ENCODE peak calls at places on chromosomes 1 and 21, in four cellular contexts. H is K562, N is WTC11, B is GM12878. F is an unnamed sample.

GRCh38 chr1:95072532-95073419 is at the start of gene ALG14:
- DNase-seq in H (peak; percentile 89), N (peak; percentile 86), B (peak; percentile 91), F (peak; percentile 86)

GRCh38 chr1:155124503-155125463 is 2.9 kb upstream of the EFNA1 start:
- DNase-seq in H (no peak), N (peak; percentile 43), B (no peak), F (no peak)

GRCh38 chr1:21878009-21878809 is 58.9 kb downstream of the HSPG2 start:
- DNase-seq in H (no peak), N (no peak), B (no peak), F (no peak)

GRCh38 chr1:183278736-183279591 is 92.9 kb downstream of the LAMC2 start:
- DNase-seq in H (no peak), N (no peak), B (no peak), F (no peak)

GRCh38 chr1:93779540-93780121 is 98.0 kb upstream of the BCAR3 start:
- DNase-seq in H (no peak), N (no peak), B (no peak), F (no peak)

GRCh38 chr1:235329139-235329808 is 904 bp downstream of the GGPS1 start:
- DNase-seq in H (no peak), N (peak; percentile 21), B (peak; percentile 52), F (peak; percentile 24)

GRCh38 chr1:105362438-105362837 is 1612.7 kb downstream of the AMY1C start:
- DNase-seq in H (no peak), N (no peak), B (no peak), F (no peak)

GRCh38 chr1:191959856-191960255 is 198.4 kb upstream of the RGS18 start:
- DNase-seq in H (no peak), N (no peak), B (no peak), F (no peak)

GRCh38 chr1:19808351-19808750 is 6.7 kb downstream of the RNF186 start:
- DNase-seq in H (no peak), N (no peak), B (no peak), F (no peak)

GRCh38 chr1:66752000-66752592 is at the start of gene DYNLT5:
- DNase-seq in H (no peak), N (peak; percentile 74), B (no peak), F (no peak)

GRCh38 chr1:116927049-116927798 is 17.5 kb downstream of the PTGFRN start:
- DNase-seq in H (no peak), N (no peak), B (no peak), F (no peak)

GRCh38 chr1:152743371-152744145 is 14.3 kb upstream of the KPRP start:
- DNase-seq in H (no peak), N (no peak), B (no peak), F (no peak)

GRCh38 chr1:152745765-152746444 is 11.9 kb upstream of the KPRP start:
- DNase-seq in H (no peak), N (no peak), B (no peak), F (no peak)

GRCh38 chr1:152752225-152752624 is 5.6 kb upstream of the KPRP start:
- DNase-seq in H (no peak), N (no peak), B (no peak), F (no peak)

GRCh38 chr1:152745289-152745704 is 12.5 kb upstream of the KPRP start:
- DNase-seq in H (no peak), N (no peak), B (no peak), F (no peak)

GRCh38 chr1:152747831-152748230 is 10.0 kb upstream of the KPRP start:
- DNase-seq in H (no peak), N (no peak), B (no peak), F (no peak)
- TF ChIP-seq USF1 in H (no peak), N (no peak), B (no peak), F (no peak)

GRCh38 chr21:45539046-45539795 is 3.0 kb downstream of the SLC19A1 start:
- DNase-seq in H (no peak), N (peak; percentile 9), B (no peak), F (no peak)
- TF ChIP-seq USF1 in H (peak; percentile 37), N (no peak), B (no peak), F (no peak)

DNA sequence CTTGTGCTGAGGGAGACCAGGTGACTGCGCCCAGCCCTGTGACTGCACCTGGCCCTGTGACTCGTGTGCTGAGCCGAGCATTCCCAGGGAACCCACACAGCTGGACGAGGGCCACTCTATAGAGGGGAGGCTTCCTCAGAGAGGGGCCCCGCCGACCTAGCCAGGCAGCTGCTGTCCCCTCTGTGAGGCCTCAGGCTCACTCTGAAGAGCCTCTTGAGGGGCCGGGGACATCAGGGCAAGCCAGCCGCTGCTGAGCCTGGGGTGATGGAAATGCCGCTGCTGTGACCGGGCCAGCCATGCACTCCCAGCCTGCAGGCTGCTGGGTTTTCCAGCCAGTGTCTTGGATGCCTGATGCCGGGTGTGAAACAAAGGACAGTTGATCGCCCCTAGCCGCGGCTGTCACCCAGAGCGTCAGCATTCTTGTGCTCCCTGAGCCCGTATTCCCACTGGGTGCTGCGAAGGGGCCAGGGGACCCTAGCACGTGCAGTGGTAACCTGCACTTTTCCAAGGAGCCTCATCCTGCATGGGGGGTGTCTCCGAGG is 17.5 kb downstream of the PFKL start:
- DNase-seq in H (no peak), N (no peak), B (no peak), F (no peak)
- TF ChIP-seq USF1 in H (no peak), N (no peak), B (no peak), F (no peak)

GRCh38 chr1:7560128-7560527 is 211.0 kb upstream of the VAMP3 start:
- DNase-seq in H (no peak), N (no peak), B (no peak), F (no peak)
- TF ChIP-seq USF1 in H (no peak), N (no peak), B (no peak), F (no peak)

GRCh38 chr1:179095377-179095776 is 13.5 kb downstream of the TOR3A start:
- DNase-seq in H (no peak), N (no peak), B (no peak), F (no peak)
- TF ChIP-seq USF1 in H (no peak), N (no peak), B (no peak), F (no peak)

GRCh38 chr1:81114191-81114590 is 686.5 kb upstream of the ADGRL2 start:
- DNase-seq in H (no peak), N (no peak), B (no peak), F (no peak)

GRCh38 chr1:81111818-81112217 is 688.9 kb upstream of the ADGRL2 start:
- DNase-seq in H (no peak), N (no peak), B (no peak), F (no peak)

GRCh38 chr1:81109038-81109437 is 691.7 kb upstream of the ADGRL2 start:
- DNase-seq in H (no peak), N (no peak), B (no peak), F (no peak)

GRCh38 chr1:81115422-81115821 is 685.3 kb upstream of the ADGRL2 start:
- DNase-seq in H (no peak), N (no peak), B (no peak), F (no peak)

DNA sequence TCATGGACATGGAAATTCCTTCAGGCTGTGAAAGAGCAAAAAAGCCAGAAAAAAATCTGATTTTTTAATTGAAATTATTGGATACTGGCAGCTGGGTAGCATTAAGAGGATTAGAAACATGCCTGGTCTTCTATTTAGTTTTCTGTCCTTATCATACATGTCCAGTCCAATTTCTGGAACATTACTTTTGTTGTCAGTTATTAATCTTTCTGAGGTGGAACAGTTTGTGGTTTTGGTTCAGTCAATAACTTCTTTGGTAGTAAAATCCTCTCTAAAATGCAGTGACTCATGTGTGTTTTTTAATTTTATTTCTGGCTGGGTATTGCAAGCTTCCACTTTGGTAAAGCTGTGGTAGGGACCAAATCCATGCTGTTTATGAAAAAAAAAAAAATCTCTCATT is 687.0 kb upstream of the ADGRL2 start:
- DNase-seq in H (no peak), N (no peak), B (no peak), F (peak; percentile 15)
- TF ChIP-seq USF1 in H (no peak), N (no peak), B (no peak), F (no peak)

DNA sequence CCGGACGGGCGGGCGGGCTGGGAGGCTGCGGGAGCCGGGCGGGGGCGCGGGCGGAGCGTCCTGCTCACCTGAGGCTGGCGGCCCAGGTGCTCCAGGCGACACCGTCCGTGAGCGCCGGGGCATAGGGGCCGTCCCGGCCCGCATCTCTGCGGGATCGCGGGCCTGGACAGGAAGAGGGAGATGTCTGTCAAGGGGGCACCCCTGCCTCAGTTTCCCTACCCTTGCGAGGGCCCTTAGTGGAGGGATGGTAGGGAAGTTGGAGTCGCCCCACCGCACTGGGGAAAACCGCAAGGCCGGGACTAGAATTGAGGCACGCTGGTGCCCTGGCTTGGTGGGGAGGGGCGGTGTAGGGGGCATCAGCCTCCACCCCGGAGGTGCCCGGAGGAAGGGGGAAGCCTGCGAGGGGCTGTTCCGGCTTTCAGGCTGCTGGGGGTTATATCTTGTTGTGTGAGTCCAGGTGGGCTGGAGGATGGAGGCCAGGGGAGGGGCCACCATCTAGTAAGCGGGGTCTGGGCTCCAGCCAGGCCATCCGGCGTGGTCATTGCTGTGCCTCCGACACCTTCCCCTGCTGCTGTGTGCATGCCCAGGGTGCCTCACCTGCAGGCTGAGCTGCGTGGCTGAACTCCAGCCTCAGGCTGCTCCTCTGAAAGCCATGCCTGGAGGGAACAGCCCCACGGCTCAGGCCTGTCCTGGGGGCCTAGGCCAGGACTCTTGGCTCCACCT is 582 bp downstream of the VWA1 start:
- DNase-seq in H (no peak), N (peak; percentile 16), B (no peak), F (peak; percentile 56)
- TF ChIP-seq USF1 in H (no peak), N (no peak), B (no peak), F (no peak)

GRCh38 chr1:99007366-99007765 is 2.7 kb upstream of the PLPPR5 start:
- DNase-seq in H (no peak), N (no peak), B (no peak), F (no peak)

GRCh38 chr1:99005142-99005491 is 456 bp upstream of the PLPPR5 start:
- DNase-seq in H (no peak), N (peak; percentile 58), B (no peak), F (no peak)

GRCh38 chr1:99005537-99005942 is 879 bp upstream of the PLPPR5 start:
- DNase-seq in H (no peak), N (peak; percentile 29), B (no peak), F (peak; percentile 55)

GRCh38 chr1:99003911-99004269 is 771 bp downstream of the PLPPR5 start:
- DNase-seq in H (no peak), N (peak; percentile 39), B (no peak), F (peak; percentile 54)

DNA sequence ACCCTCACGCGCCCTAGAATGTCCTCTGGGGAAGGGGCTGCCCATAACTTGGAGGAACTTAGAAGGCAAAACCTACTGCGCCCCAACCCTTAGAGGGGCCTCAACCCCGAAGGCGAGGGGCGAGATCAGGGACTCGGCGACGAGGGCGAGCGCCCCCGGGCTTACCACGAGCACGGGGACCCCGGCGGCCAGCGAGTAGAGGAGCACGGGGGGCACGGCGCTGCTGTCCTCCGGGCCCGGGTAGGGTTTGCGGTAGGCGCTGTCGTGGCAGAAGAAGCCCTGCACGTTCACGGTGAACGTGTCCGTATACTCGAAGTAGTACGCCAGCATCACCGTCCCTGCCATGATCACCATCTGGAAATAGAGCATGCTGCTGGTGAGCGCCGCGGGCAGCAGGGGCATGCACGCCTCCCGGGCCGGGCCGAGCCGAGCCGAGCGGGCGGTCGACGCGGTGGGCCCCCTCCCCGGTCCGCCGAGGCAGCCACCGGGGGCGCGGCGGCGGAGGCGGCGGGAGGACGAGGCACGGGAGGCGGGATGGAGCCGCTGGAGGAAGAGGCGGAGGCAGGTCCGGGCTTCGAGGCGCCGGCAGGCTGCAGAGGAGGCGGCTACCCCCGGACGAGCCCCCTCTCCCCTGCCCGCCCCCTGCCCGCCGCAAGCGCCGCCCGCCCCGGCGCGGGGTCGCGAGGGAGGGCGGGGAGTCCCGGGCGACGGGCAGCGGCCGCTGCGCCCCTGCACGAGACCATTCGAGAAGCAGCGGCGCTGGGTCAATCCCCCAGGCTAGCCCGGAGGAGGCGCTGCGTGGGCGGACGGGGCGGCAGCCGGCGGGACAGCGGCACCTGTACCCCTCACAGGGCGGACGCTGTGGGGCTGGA is at the start of gene PLPPR5:
- DNase-seq in H (no peak), N (peak; percentile 70), B (no peak), F (peak; percentile 86)
- TF ChIP-seq USF1 in H (no peak), N (no peak), B (no peak), F (no peak)

F was measured in SK-N-SH.